ENCODE peak calls at places on chromosomes 2 and 18, in four cellular contexts. K is HepG2, B is K562, X is GM12878. P is an unnamed sample.

GRCh38 chr2:180208841-180209240 is 201.7 kb upstream of the CWC22 start:
- DNase-seq in K (no peak), B (no peak), X (no peak), P (no peak)

GRCh38 chr18:13039806-13040205 is 48.6 kb downstream of the CEP192 start:
- DNase-seq in K (no peak), B (no peak), X (no peak), P (no peak)

GRCh38 chr2:179805001-179805400 is 56.4 kb downstream of the ZNF385B start:
- DNase-seq in K (no peak), B (no peak), X (no peak), P (no peak)

GRCh38 chr2:38750011-38750792 is 959 bp downstream of the SRSF7 start:
- DNase-seq in K (no peak), B (peak; percentile 61), X (no peak), P (peak; percentile 79)

GRCh38 chr2:237727363-237727762 is 71.2 kb upstream of the RBM44 start:
- DNase-seq in K (no peak), B (no peak), X (no peak), P (no peak)

GRCh38 chr2:204019572-204020501 is 83.3 kb downstream of the ICOS start:
- DNase-seq in K (no peak), B (no peak), X (peak; percentile 58), P (no peak)

GRCh38 chr18:65235966-65236634 is 514.7 kb upstream of the CDH7 start:
- DNase-seq in K (no peak), B (no peak), X (no peak), P (peak; percentile 7)

GRCh38 chr2:88188741-88189140 is 18.6 kb downstream of the THNSL2 start:
- DNase-seq in K (no peak), B (no peak), X (no peak), P (no peak)

GRCh38 chr2:85662899-85663683 is 4.9 kb downstream of the SFTPB start:
- DNase-seq in K (peak; percentile 15), B (peak; percentile 53), X (no peak), P (peak; percentile 32)

GRCh38 chr2:179252439-179252838 is 12.2 kb downstream of the SESTD1 start:
- DNase-seq in K (no peak), B (no peak), X (no peak), P (no peak)

GRCh38 chr2:195559431-195559914 is 97.6 kb upstream of the SLC39A10 start:
- DNase-seq in K (no peak), B (no peak), X (peak; percentile 99), P (no peak)

GRCh38 chr2:208064220-208064951 is 39.1 kb upstream of the PLEKHM3 start:
- DNase-seq in K (peak; percentile 15), B (peak; percentile 40), X (peak; percentile 67), P (no peak)

GRCh38 chr2:137845422-137845821 is 118.9 kb upstream of the HNMT start:
- DNase-seq in K (no peak), B (no peak), X (no peak), P (no peak)

GRCh38 chr2:76953733-76954347 is 568.3 kb downstream of the LRRTM4 start:
- DNase-seq in K (peak; percentile 68), B (peak; percentile 7), X (peak; percentile 17), P (peak; percentile 4)

GRCh38 chr2:229268626-229269025 is 2.5 kb downstream of the PID1 start:
- DNase-seq in K (no peak), B (no peak), X (no peak), P (no peak)

GRCh38 chr2:224308267-224308911 is 93.5 kb downstream of the FAM124B start:
- DNase-seq in K (no peak), B (no peak), X (peak; percentile 23), P (no peak)

GRCh38 chr2:217248312-217248935 is 388.6 kb upstream of the TNP1 start:
- DNase-seq in K (no peak), B (no peak), X (peak; percentile 7), P (peak; percentile 74)

GRCh38 chr2:109030870-109031480 is 42.0 kb upstream of the EDAR start:
- DNase-seq in K (no peak), B (peak; percentile 12), X (no peak), P (no peak)

GRCh38 chr2:234993547-234993981 is 41.7 kb downstream of the SH3BP4 start:
- DNase-seq in K (no peak), B (no peak), X (no peak), P (no peak)

GRCh38 chr2:233178994-233179847 is 72.3 kb upstream of the ATG16L1 start:
- DNase-seq in K (no peak), B (peak; percentile 20), X (no peak), P (no peak)

GRCh38 chr2:75208738-75209137 is 9.4 kb upstream of the TACR1 start:
- DNase-seq in K (no peak), B (no peak), X (no peak), P (no peak)

GRCh38 chr2:227365833-227366232 is 13.3 kb downstream of the TM4SF20 start:
- DNase-seq in K (no peak), B (no peak), X (no peak), P (no peak)

GRCh38 chr2:195652916-195653315 is 4.1 kb upstream of the SLC39A10 start:
- DNase-seq in K (no peak), B (no peak), X (no peak), P (no peak)

GRCh38 chr2:175430236-175430635 is 248.7 kb upstream of the ATP5MC3 start:
- DNase-seq in K (no peak), B (no peak), X (no peak), P (no peak)

GRCh38 chr18:35827275-35827929 is 145.1 kb upstream of the RMP24 start:
- DNase-seq in K (no peak), B (no peak), X (no peak), P (no peak)

GRCh38 chr2:179412116-179412515 is 147.5 kb upstream of the SESTD1 start:
- DNase-seq in K (no peak), B (no peak), X (no peak), P (no peak)

GRCh38 chr18:58247363-58247834 is 203.4 kb downstream of the NEDD4L start:
- DNase-seq in K (no peak), B (no peak), X (no peak), P (no peak)

GRCh38 chr2:46142546-46143329 is 154.5 kb upstream of the EPAS1 start:
- DNase-seq in K (no peak), B (no peak), X (no peak), P (no peak)

GRCh38 chr2:20593072-20594034 is 57.5 kb downstream of the HS1BP3 start:
- DNase-seq in K (peak; percentile 100), B (peak; percentile 83), X (no peak), P (no peak)

GRCh38 chr2:70505613-70506391 is 47.8 kb downstream of the TGFA start:
- DNase-seq in K (no peak), B (no peak), X (no peak), P (no peak)

GRCh38 chr2:140344842-140345241 is 1564.7 kb upstream of the NXPH2 start:
- DNase-seq in K (no peak), B (no peak), X (no peak), P (no peak)

GRCh38 chr2:10620481-10620880 is 69.3 kb downstream of the NOL10 start:
- DNase-seq in K (no peak), B (no peak), X (no peak), P (no peak)

GRCh38 chr18:7333163-7333562 is 102.3 kb downstream of the LRRC30 start:
- DNase-seq in K (no peak), B (no peak), X (no peak), P (no peak)
- TF ChIP-seq MXI1 in K (no peak), B (no peak), X (no peak), P (no peak)

GRCh38 chr2:67772216-67773180 is 290.3 kb downstream of the C1D start:
- DNase-seq in K (no peak), B (no peak), X (no peak), P (no peak)

GRCh38 chr2:67776276-67776675 is 286.5 kb downstream of the C1D start:
- DNase-seq in K (no peak), B (no peak), X (no peak), P (no peak)

GRCh38 chr2:67777010-67777409 is 285.8 kb downstream of the C1D start:
- DNase-seq in K (no peak), B (no peak), X (no peak), P (peak; percentile 11)

GRCh38 chr2:67771380-67771779 is 291.4 kb downstream of the C1D start:
- DNase-seq in K (no peak), B (no peak), X (no peak), P (no peak)

GRCh38 chr2:67773876-67774275 is 288.9 kb downstream of the C1D start:
- DNase-seq in K (no peak), B (no peak), X (no peak), P (no peak)
- TF ChIP-seq NFIC in K (no peak), B (no peak), X (no peak), P (no peak)

GRCh38 chr2:230690439-230690838 is 22.2 kb upstream of the CAB39 start:
- DNase-seq in K (no peak), B (no peak), X (no peak), P (no peak)
- TF ChIP-seq MXI1 in K (no peak), B (no peak), X (no peak), P (no peak)

DNA sequence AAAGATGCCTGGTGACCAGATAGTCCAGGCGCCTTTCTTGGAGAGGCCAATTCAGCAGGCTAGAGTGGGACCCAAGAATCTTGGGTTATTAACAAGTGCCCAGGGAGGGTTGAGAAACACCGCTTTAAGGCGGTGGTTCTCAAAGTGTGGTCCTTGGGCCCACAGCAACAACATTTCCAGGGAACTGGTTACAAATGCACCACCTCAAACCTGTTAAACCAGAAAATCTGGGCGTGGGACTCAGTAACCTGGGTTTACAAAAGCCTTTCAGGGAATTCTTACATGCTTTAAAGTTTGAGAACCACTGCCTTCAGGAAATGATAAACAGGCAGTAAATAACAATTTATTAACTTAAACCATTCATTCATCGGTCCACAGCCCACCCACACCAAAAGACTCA is 92.5 kb downstream of the SP3 start:
- DNase-seq in K (no peak), B (no peak), X (no peak), P (no peak)
- TF ChIP-seq NFIC in K (no peak), B (no peak), X (no peak), P (no peak)

GRCh38 chr2:36871068-36871707 is 95.1 kb downstream of the STRN start:
- DNase-seq in K (no peak), B (no peak), X (no peak), P (no peak)
- TF ChIP-seq MXI1 in K (no peak), B (no peak), X (no peak), P (no peak)

GRCh38 chr18:23311346-23312103 is 141.6 kb upstream of the RIOK3 start:
- DNase-seq in K (no peak), B (no peak), X (no peak), P (no peak)
- TF ChIP-seq NFIC in K (no peak), B (no peak), X (no peak), P (peak; percentile 74)

GRCh38 chr2:238947243-238947760 is 99.4 kb downstream of the TWIST2 start:
- DNase-seq in K (no peak), B (no peak), X (no peak), P (no peak)

GRCh38 chr2:238949710-238950345 is 101.9 kb downstream of the TWIST2 start:
- DNase-seq in K (no peak), B (no peak), X (no peak), P (no peak)

GRCh38 chr2:238946586-238947242 is 98.8 kb downstream of the TWIST2 start:
- DNase-seq in K (no peak), B (no peak), X (no peak), P (no peak)

GRCh38 chr2:238948765-238949641 is 101.1 kb downstream of the TWIST2 start:
- DNase-seq in K (no peak), B (no peak), X (no peak), P (no peak)

GRCh38 chr2:238947920-238948710 is 100.2 kb downstream of the TWIST2 start:
- DNase-seq in K (peak; percentile 28), B (no peak), X (no peak), P (no peak)
- TF ChIP-seq MXI1 in K (no peak), B (no peak), X (no peak), P (no peak)

GRCh38 chr2:127626175-127626574 is 19.8 kb upstream of the GPR17 start:
- DNase-seq in K (no peak), B (no peak), X (no peak), P (no peak)
- TF ChIP-seq NFIC in K (no peak), B (no peak), X (no peak), P (no peak)